ENCODE peak calls at places on chromosomes 11 and 22, in four cellular contexts. One of them, this sample, is unnamed.

GRCh38 chr11:82992219-82992618 is 79.5 kb downstream of the RAB30 start:
- DNase-seq in type B pancreatic cell: no peak
- DNase-seq in dermis blood vessel endothelial cell: no peak
- DNase-seq in hippocampal formation: no peak
- DNase-seq in this sample: no peak

GRCh38 chr22:17120281-17120680 is 879 bp downstream of the TMEM121B start:
- DNase-seq in type B pancreatic cell: peak
- DNase-seq in dermis blood vessel endothelial cell: peak
- DNase-seq in hippocampal formation: no peak
- DNase-seq in this sample: no peak

GRCh38 chr11:62498492-62499286 is 47.9 kb downstream of the AHNAK start:
- DNase-seq in hippocampal formation: no peak
- DNase-seq in dermis blood vessel endothelial cell: no peak
- DNase-seq in type B pancreatic cell: no peak
- DNase-seq in this sample: no peak

GRCh38 chr11:19276859-19277808 is 36.4 kb upstream of the E2F8 start:
- DNase-seq in dermis blood vessel endothelial cell: no peak
- DNase-seq in hippocampal formation: no peak
- DNase-seq in type B pancreatic cell: no peak
- DNase-seq in this sample: no peak

GRCh38 chr22:18044548-18045271 is 20.3 kb upstream of the MICAL3 start:
- DNase-seq in hippocampal formation: peak
- DNase-seq in type B pancreatic cell: no peak
- DNase-seq in dermis blood vessel endothelial cell: no peak
- DNase-seq in this sample: no peak

GRCh38 chr22:50281957-50282356 is 11.8 kb upstream of the MAPK11 start:
- DNase-seq in type B pancreatic cell: no peak
- DNase-seq in dermis blood vessel endothelial cell: no peak
- DNase-seq in hippocampal formation: no peak
- DNase-seq in this sample: no peak

GRCh38 chr22:49638788-49639187 is 188.9 kb downstream of the BRD1 start:
- DNase-seq in type B pancreatic cell: no peak
- DNase-seq in hippocampal formation: peak
- DNase-seq in dermis blood vessel endothelial cell: peak
- DNase-seq in this sample: no peak

GRCh38 chr11:64042301-64042700 is 6.6 kb downstream of the FLRT1 start:
- DNase-seq in type B pancreatic cell: no peak
- DNase-seq in hippocampal formation: no peak
- DNase-seq in dermis blood vessel endothelial cell: no peak
- DNase-seq in this sample: no peak

GRCh38 chr11:109377039-109377742 is 44.8 kb upstream of the C11orf87 start:
- DNase-seq in dermis blood vessel endothelial cell: no peak
- DNase-seq in type B pancreatic cell: no peak
- DNase-seq in hippocampal formation: no peak
- DNase-seq in this sample: no peak

GRCh38 chr11:113395782-113396336 is 8.3 kb downstream of the ANKK1 start:
- DNase-seq in hippocampal formation: no peak
- DNase-seq in dermis blood vessel endothelial cell: no peak
- DNase-seq in type B pancreatic cell: no peak
- DNase-seq in this sample: peak

GRCh38 chr11:3745161-3745560 is 52.2 kb downstream of the NUP98 start:
- DNase-seq in hippocampal formation: no peak
- DNase-seq in type B pancreatic cell: no peak
- DNase-seq in dermis blood vessel endothelial cell: no peak
- DNase-seq in this sample: no peak

GRCh38 chr11:45982656-45983470 is 60.4 kb downstream of the LARGE2 start:
- DNase-seq in hippocampal formation: no peak
- DNase-seq in type B pancreatic cell: no peak
- DNase-seq in dermis blood vessel endothelial cell: peak
- DNase-seq in this sample: no peak

GRCh38 chr22:35900483-35901168 is 128.0 kb downstream of the RBFOX2 start:
- DNase-seq in hippocampal formation: no peak
- DNase-seq in type B pancreatic cell: no peak
- DNase-seq in dermis blood vessel endothelial cell: peak
- DNase-seq in this sample: no peak

This sample was measured in coronary artery.